ENCODE peak calls at places on chromosome 21, in seven cellular contexts. One of them, this sample, is unnamed.

GRCh38 chr21:38467369-38467768 is 30.9 kb downstream of the ERG start:
- DNase-seq in ELR: no peak
- DNase-seq in activated CD8-positive, alpha-beta memory T cell treated with anti-CD3 and anti-CD28 coated beads, Interleukin-2, amount 50 U/mL, for 48 hours: no peak
- DNase-seq in hippocampal formation: no peak
- DNase-seq in fibroblast of gingiva: no peak
- DNase-seq in AG09319: no peak
- DNase-seq in NCI-H1092: no peak
- DNase-seq in this sample: no peak

GRCh38 chr21:17576080-17576835 is 36.4 kb downstream of the BTG3 start:
- DNase-seq in ELR: no peak
- DNase-seq in activated CD8-positive, alpha-beta memory T cell treated with anti-CD3 and anti-CD28 coated beads, Interleukin-2, amount 50 U/mL, for 48 hours: no peak
- DNase-seq in hippocampal formation: no peak
- DNase-seq in fibroblast of gingiva: no peak
- DNase-seq in AG09319: no peak
- DNase-seq in NCI-H1092: peak; percentile 7
- DNase-seq in this sample: no peak

GRCh38 chr21:42214921-42215320 is 4.0 kb upstream of the ABCG1 start:
- DNase-seq in ELR: no peak
- DNase-seq in activated CD8-positive, alpha-beta memory T cell treated with anti-CD3 and anti-CD28 coated beads, Interleukin-2, amount 50 U/mL, for 48 hours: peak; percentile 28
- DNase-seq in hippocampal formation: no peak
- DNase-seq in fibroblast of gingiva: no peak
- DNase-seq in AG09319: no peak
- DNase-seq in NCI-H1092: no peak
- DNase-seq in this sample: no peak

GRCh38 chr21:37337831-37338230 is 28.7 kb upstream of the DYRK1A start:
- DNase-seq in ELR: peak; percentile 4
- DNase-seq in activated CD8-positive, alpha-beta memory T cell treated with anti-CD3 and anti-CD28 coated beads, Interleukin-2, amount 50 U/mL, for 48 hours: no peak
- DNase-seq in hippocampal formation: no peak
- DNase-seq in fibroblast of gingiva: peak; percentile 3
- DNase-seq in AG09319: no peak
- DNase-seq in NCI-H1092: no peak
- DNase-seq in this sample: no peak

GRCh38 chr21:44360174-44360573 is 6.8 kb downstream of the TRPM2 start:
- DNase-seq in ELR: no peak
- DNase-seq in activated CD8-positive, alpha-beta memory T cell treated with anti-CD3 and anti-CD28 coated beads, Interleukin-2, amount 50 U/mL, for 48 hours: no peak
- DNase-seq in hippocampal formation: no peak
- DNase-seq in fibroblast of gingiva: no peak
- DNase-seq in AG09319: no peak
- DNase-seq in NCI-H1092: no peak
- DNase-seq in this sample: no peak

GRCh38 chr21:40487406-40487805 is 359.6 kb downstream of the DSCAM start:
- DNase-seq in ELR: no peak
- DNase-seq in activated CD8-positive, alpha-beta memory T cell treated with anti-CD3 and anti-CD28 coated beads, Interleukin-2, amount 50 U/mL, for 48 hours: no peak
- DNase-seq in hippocampal formation: no peak
- DNase-seq in fibroblast of gingiva: no peak
- DNase-seq in AG09319: no peak
- DNase-seq in NCI-H1092: no peak
- DNase-seq in this sample: no peak

GRCh38 chr21:39363607-39364555 is 15.0 kb upstream of the HMGN1 start:
- DNase-seq in ELR: no peak
- DNase-seq in activated CD8-positive, alpha-beta memory T cell treated with anti-CD3 and anti-CD28 coated beads, Interleukin-2, amount 50 U/mL, for 48 hours: no peak
- DNase-seq in hippocampal formation: no peak
- DNase-seq in fibroblast of gingiva: peak; percentile 82
- DNase-seq in AG09319: no peak
- DNase-seq in NCI-H1092: no peak
- DNase-seq in this sample: no peak

GRCh38 chr21:44294391-44295162 is 5.3 kb upstream of the PFKL start:
- DNase-seq in ELR: peak; percentile 40
- DNase-seq in activated CD8-positive, alpha-beta memory T cell treated with anti-CD3 and anti-CD28 coated beads, Interleukin-2, amount 50 U/mL, for 48 hours: no peak
- DNase-seq in hippocampal formation: no peak
- DNase-seq in fibroblast of gingiva: peak; percentile 49
- DNase-seq in AG09319: no peak
- DNase-seq in NCI-H1092: peak; percentile 30
- DNase-seq in this sample: no peak

GRCh38 chr21:30425826-30426225 is at the start of gene KRTAP13-3:
- DNase-seq in ELR: no peak
- DNase-seq in activated CD8-positive, alpha-beta memory T cell treated with anti-CD3 and anti-CD28 coated beads, Interleukin-2, amount 50 U/mL, for 48 hours: no peak
- DNase-seq in hippocampal formation: no peak
- DNase-seq in fibroblast of gingiva: no peak
- DNase-seq in AG09319: no peak
- DNase-seq in NCI-H1092: no peak
- DNase-seq in this sample: no peak

GRCh38 chr21:29185633-29186032 is 55.2 kb downstream of the MAP3K7CL start:
- DNase-seq in ELR: no peak
- DNase-seq in activated CD8-positive, alpha-beta memory T cell treated with anti-CD3 and anti-CD28 coated beads, Interleukin-2, amount 50 U/mL, for 48 hours: no peak
- DNase-seq in hippocampal formation: no peak
- DNase-seq in fibroblast of gingiva: no peak
- DNase-seq in AG09319: no peak
- DNase-seq in NCI-H1092: no peak
- DNase-seq in this sample: no peak